ENCODE peak calls at places on chromosomes 11 and 22, in five cellular contexts. G is GM23248, C is K562, Y is mesendoderm, B is fibroblast of lung. L is an unnamed sample. For H3K27me3, the result is how much of the 10 kb centered on the place peaks cover.

GRCh38 chr11:73981051-73981805 is 1.4 kb downstream of the UCP2 start:
- DNase-seq in C (no peak), B (no peak), G (no peak), Y (no peak), L (no peak)

GRCh38 chr22:19641254-19641982 is 72.9 kb upstream of the SEPTIN5 start:
- DNase-seq in B (no peak), G (peak), C (peak), Y (peak), L (peak)

GRCh38 chr11:17531818-17532131 is 12.4 kb downstream of the USH1C start:
- DNase-seq in G (peak), B (peak), Y (no peak), C (no peak), L (no peak)

GRCh38 chr11:121207485-121208115 is 85.0 kb upstream of the SC5D start:
- DNase-seq in Y (no peak), G (peak), C (no peak), B (no peak), L (no peak)

GRCh38 chr11:95968585-95968984 is 44.7 kb upstream of the MTMR2 start:
- DNase-seq in C (no peak), B (no peak), Y (no peak), G (peak), L (peak)

GRCh38 chr11:18769802-18770456 is 21.7 kb downstream of the PTPN5 start:
- DNase-seq in C (no peak), Y (peak), B (no peak), G (no peak), L (no peak)

GRCh38 chr11:69708731-69709401 is 5.0 kb upstream of the FGF19 start:
- DNase-seq in Y (peak), B (no peak), G (no peak), C (no peak), L (no peak)

GRCh38 chr22:21631025-21631424 is 1.2 kb upstream of the YDJC start:
- DNase-seq in B (no peak), C (no peak), G (no peak), Y (no peak), L (no peak)

GRCh38 chr11:121588747-121589146 is 136.0 kb upstream of the SORL1-AS1 start:
- DNase-seq in G (no peak), Y (no peak), B (no peak), C (no peak), L (peak)

GRCh38 chr22:50008151-50009040 is 4.2 kb downstream of the IL17REL start:
- DNase-seq in Y (no peak), B (no peak), C (no peak), G (no peak), L (no peak)

GRCh38 chr11:129710423-129710822 is 105.2 kb upstream of the TMEM45B start:
- DNase-seq in G (no peak), C (no peak), B (no peak), Y (no peak), L (no peak)

GRCh38 chr22:37563153-37564081 is 3.1 kb downstream of the CDC42EP1 start:
- DNase-seq in C (peak), G (peak), B (peak), Y (peak), L (no peak)

GRCh38 chr11:35256296-35256695 is 117.3 kb downstream of the CD44 start:
- DNase-seq in Y (no peak), G (no peak), C (no peak), B (no peak), L (no peak)

GRCh38 chr11:61690706-61691377 is 10.7 kb downstream of the DAGLA start:
- DNase-seq in C (no peak), G (no peak), Y (no peak), B (no peak), L (no peak)

GRCh38 chr11:8192016-8192895 is 23.4 kb upstream of the RIC3 start:
- DNase-seq in C (peak), B (peak), Y (peak), G (peak), L (peak)

GRCh38 chr11:113184498-113184897 is 129.9 kb upstream of the TTC12 start:
- DNase-seq in G (peak), B (peak), Y (peak), C (no peak), L (no peak)

GRCh38 chr22:33674357-33674756 is 245.9 kb downstream of the LARGE1 start:
- DNase-seq in B (no peak), G (no peak), Y (peak), C (no peak), L (no peak)
- H3K4me2 ChIP-seq in B (no peak), G (no peak), Y (no peak), C (no peak), L (no peak)

GRCh38 chr11:82895437-82896091 is 4.7 kb downstream of the PRCP start:
- DNase-seq in G (no peak), B (no peak), C (no peak), Y (no peak), L (peak)
- H3K9ac ChIP-seq in G (no peak), B (no peak), C (no peak), Y (no peak), L (no peak)

GRCh38 chr11:120169981-120170698 is 32.2 kb upstream of the TRIM29 start:
- DNase-seq in G (no peak), B (no peak), Y (no peak), C (no peak), L (no peak)

GRCh38 chr11:120168960-120169681 is 31.2 kb upstream of the TRIM29 start:
- DNase-seq in C (peak), Y (peak), G (peak), B (peak), L (no peak)

GRCh38 chr11:120167659-120168058 is 29.7 kb upstream of the TRIM29 start:
- DNase-seq in Y (no peak), C (peak), G (no peak), B (no peak), L (no peak)

GRCh38 chr11:120170741-120171261 is 32.9 kb upstream of the TRIM29 start:
- DNase-seq in Y (no peak), B (no peak), C (peak), G (no peak), L (no peak)

GRCh38 chr11:120168108-120168959 is 30.4 kb upstream of the TRIM29 start:
- DNase-seq in B (no peak), C (peak), Y (no peak), G (peak), L (no peak)
- H3K27me3 ChIP-seq in B (under half), C (under half), Y (under half), G (under half), L (under half)

GRCh38 chr11:86523738-86524602 is 148.4 kb downstream of the ME3 start:
- DNase-seq in C (peak), Y (peak), G (peak), B (peak), L (no peak)

GRCh38 chr11:86519064-86519911 is 144.6 kb downstream of the CCDC81 start:
- DNase-seq in G (peak), B (peak), Y (peak), C (peak), L (no peak)

DNA sequence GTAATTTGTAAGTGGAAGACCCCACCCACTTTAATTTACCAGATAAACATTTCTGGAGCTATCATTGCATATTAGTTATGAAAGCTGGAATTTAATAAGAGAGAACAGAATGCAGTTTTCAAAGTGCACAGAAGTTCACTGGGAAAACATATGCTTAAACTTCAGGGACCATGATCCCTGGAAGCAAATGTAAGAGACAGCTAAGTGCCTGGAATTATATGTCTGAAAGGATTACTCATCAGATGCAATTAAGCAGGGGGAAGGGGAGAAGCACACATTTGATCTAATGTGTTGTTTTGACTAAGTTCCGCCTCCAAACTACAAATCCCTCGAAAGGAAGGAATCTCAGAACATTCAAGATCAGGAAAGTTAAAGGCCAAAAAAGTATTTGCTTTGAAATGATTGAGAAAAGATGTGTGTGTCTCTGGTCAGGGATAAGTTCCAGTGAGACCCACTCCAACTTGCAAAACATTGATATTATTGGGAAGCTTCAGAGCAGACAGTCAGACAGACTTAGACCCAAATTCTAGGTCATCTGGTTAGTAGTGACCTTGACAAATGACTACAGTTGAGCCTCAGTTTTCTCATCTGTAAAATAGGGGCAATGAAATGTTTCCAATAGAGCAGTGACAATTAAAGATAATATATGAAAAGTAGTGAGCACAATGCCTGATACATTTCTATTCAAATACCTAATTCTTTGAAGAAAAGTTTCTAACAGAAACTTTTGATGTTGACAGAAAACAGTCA is 147.6 kb downstream of the ME3 start:
- DNase-seq in C (no peak), B (peak), Y (peak), G (peak), L (no peak)
- H3K4me2 ChIP-seq in C (no peak), B (peak), Y (no peak), G (peak), L (no peak)

GRCh38 chr11:67033661-67034166 is 10.8 kb downstream of the SYT12 start:
- DNase-seq in B (peak), C (no peak), G (peak), Y (no peak), L (peak)
- H3K9ac ChIP-seq in B (no peak), C (no peak), G (peak), Y (no peak), L (no peak)

GRCh38 chr22:35380013-35380412 is 883 bp upstream of the HMOX1 start:
- DNase-seq in G (peak), C (no peak), Y (no peak), B (no peak), L (no peak)

GRCh38 chr22:35383679-35384071 is 2.8 kb downstream of the HMOX1 start:
- DNase-seq in C (no peak), G (no peak), B (no peak), Y (no peak), L (no peak)

GRCh38 chr22:35380537-35381423 is at the start of gene HMOX1:
- DNase-seq in G (peak), Y (peak), C (no peak), B (peak), L (peak)

GRCh38 chr22:35379146-35379993 is 1.5 kb upstream of the HMOX1 start:
- DNase-seq in G (no peak), Y (peak), C (no peak), B (no peak), L (no peak)

DNA sequence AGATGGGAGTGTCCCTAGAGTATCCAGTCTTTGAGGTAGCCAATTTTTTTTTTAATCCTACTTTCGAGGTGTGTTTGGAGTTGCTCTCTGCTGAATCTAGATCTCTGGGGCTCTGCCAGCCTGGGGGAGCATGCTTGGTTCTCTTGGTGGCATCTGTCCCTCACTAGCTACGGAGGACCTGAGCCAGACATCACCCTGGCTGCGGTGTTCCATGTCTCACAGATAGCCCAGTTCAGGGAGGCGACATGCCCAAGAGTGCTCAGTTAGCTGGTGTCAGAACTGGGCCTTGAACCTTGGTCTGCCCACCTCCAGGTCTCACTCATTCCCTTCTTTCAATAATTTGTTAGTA is 502 bp downstream of the HMOX1 start:
- DNase-seq in Y (no peak), G (no peak), C (no peak), B (no peak), L (no peak)
- H3K27me3 ChIP-seq in Y (under half), G (under half), C (under half), B (under half), L (under half)

GRCh38 chr11:128520886-128521696 is 66.3 kb downstream of the ETS1 start:
- DNase-seq in B (no peak), G (peak), Y (no peak), C (no peak), L (peak)

GRCh38 chr11:128520206-128520885 is 67.0 kb downstream of the ETS1 start:
- DNase-seq in Y (no peak), G (peak), C (no peak), B (no peak), L (peak)

GRCh38 chr11:128518493-128519207 is 68.7 kb downstream of the ETS1 start:
- DNase-seq in C (no peak), Y (no peak), G (peak), B (peak), L (peak)

GRCh38 chr11:128517457-128518230 is 69.7 kb downstream of the ETS1 start:
- DNase-seq in Y (no peak), G (peak), B (peak), C (no peak), L (peak)

DNA sequence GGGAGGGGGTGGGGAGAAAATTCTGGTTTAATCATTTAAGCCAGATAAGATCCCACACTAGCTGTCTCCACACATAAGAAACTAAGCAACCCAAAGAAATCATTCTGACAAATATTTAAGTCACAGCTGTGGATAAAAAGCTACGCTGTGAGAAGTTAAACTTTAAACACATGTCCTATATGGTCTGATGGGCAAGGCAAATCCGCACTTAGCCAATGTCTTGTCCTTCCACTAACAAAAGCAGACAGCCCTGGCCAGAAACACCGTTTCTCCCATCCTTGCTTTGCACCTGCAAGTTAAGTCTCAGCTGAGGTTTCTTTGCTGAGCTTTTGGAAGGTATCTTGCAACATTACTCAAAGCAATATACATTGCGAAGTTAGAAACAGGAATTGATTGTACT is 68.0 kb downstream of the ETS1 start:
- DNase-seq in B (no peak), C (no peak), G (peak), Y (no peak), L (peak)
- H3K4me2 ChIP-seq in B (peak), C (no peak), G (peak), Y (no peak), L (peak)

GRCh38 chr11:117200813-117201515 is 1.8 kb downstream of the TAGLN start:
- DNase-seq in Y (peak), B (no peak), C (no peak), G (peak), L (no peak)
- H3K9ac ChIP-seq in Y (peak), B (peak), C (no peak), G (peak), L (no peak)